ENCODE peak calls at places on chromosomes 4 and X, in five cellular contexts. One of them, this sample, is unnamed.

GRCh38 chr4:54784188-54784671 is 126.5 kb downstream of the KIT start:
- DNase-seq in mesenchymal stem cell: peak; percentile 77
- DNase-seq in IMR-90: peak; percentile 91
- DNase-seq in neuronal stem cell: no peak
- DNase-seq in H1: no peak
- DNase-seq in this sample: no peak

GRCh38 chr4:107818301-107818910 is 6.3 kb upstream of the SGMS2 start:
- DNase-seq in mesenchymal stem cell: no peak
- DNase-seq in neuronal stem cell: no peak
- DNase-seq in IMR-90: no peak
- DNase-seq in H1: no peak
- DNase-seq in this sample: no peak

GRCh38 chr4:87053802-87054767 is 119.3 kb downstream of the AFF1 start:
- DNase-seq in mesenchymal stem cell: no peak
- DNase-seq in neuronal stem cell: no peak
- DNase-seq in IMR-90: no peak
- DNase-seq in H1: no peak
- DNase-seq in this sample: no peak

GRCh38 chrX:26511621-26512363 is 295.8 kb downstream of the MAGEB5 start:
- DNase-seq in IMR-90: no peak
- DNase-seq in mesenchymal stem cell: no peak
- DNase-seq in H1: no peak
- DNase-seq in neuronal stem cell: no peak
- DNase-seq in this sample: no peak

GRCh38 chr4:38787693-38788092 is 4.9 kb upstream of the TLR10 start:
- DNase-seq in H1: no peak
- DNase-seq in mesenchymal stem cell: no peak
- DNase-seq in neuronal stem cell: no peak
- DNase-seq in IMR-90: no peak
- DNase-seq in this sample: no peak

GRCh38 chr4:67332627-67333026 is 212.7 kb downstream of the CENPC start:
- DNase-seq in neuronal stem cell: no peak
- DNase-seq in IMR-90: no peak
- DNase-seq in mesenchymal stem cell: peak; percentile 7
- DNase-seq in H1: no peak
- DNase-seq in this sample: peak; percentile 50

GRCh38 chr4:77959566-77960338 is 97.1 kb downstream of the MRPL1 start:
- DNase-seq in IMR-90: peak; percentile 57
- DNase-seq in neuronal stem cell: peak; percentile 44
- DNase-seq in mesenchymal stem cell: peak; percentile 56
- DNase-seq in H1: no peak
- DNase-seq in this sample: peak; percentile 70

GRCh38 chr4:15914736-15915135 is 23.8 kb downstream of the FGFBP1 start:
- DNase-seq in H1: no peak
- DNase-seq in mesenchymal stem cell: no peak
- DNase-seq in neuronal stem cell: no peak
- DNase-seq in IMR-90: no peak
- DNase-seq in this sample: no peak

GRCh38 chr4:177901786-177902185 is 459.5 kb upstream of the AGA start:
- DNase-seq in IMR-90: peak; percentile 64
- DNase-seq in mesenchymal stem cell: no peak
- DNase-seq in H1: no peak
- DNase-seq in neuronal stem cell: no peak
- DNase-seq in this sample: no peak

GRCh38 chr4:126223784-126224407 is 909.1 kb downstream of the FAT4 start:
- DNase-seq in IMR-90: peak; percentile 23
- DNase-seq in mesenchymal stem cell: peak; percentile 43
- DNase-seq in H1: no peak
- DNase-seq in neuronal stem cell: no peak
- DNase-seq in this sample: peak; percentile 28

GRCh38 chr4:31467781-31468180 is 747.6 kb downstream of the PCDH7 start:
- DNase-seq in mesenchymal stem cell: no peak
- DNase-seq in neuronal stem cell: no peak
- DNase-seq in IMR-90: no peak
- DNase-seq in H1: no peak
- DNase-seq in this sample: no peak

GRCh38 chr4:89757154-89757723 is 79.7 kb downstream of the SNCA start:
- DNase-seq in IMR-90: no peak
- DNase-seq in H1: no peak
- DNase-seq in mesenchymal stem cell: no peak
- DNase-seq in neuronal stem cell: no peak
- DNase-seq in this sample: no peak

GRCh38 chr4:182014989-182015388 is 228.2 kb upstream of the TENM3 start:
- DNase-seq in mesenchymal stem cell: no peak
- DNase-seq in IMR-90: no peak
- DNase-seq in H1: no peak
- DNase-seq in neuronal stem cell: no peak
- DNase-seq in this sample: no peak

GRCh38 chr4:36172650-36173049 is 71.7 kb downstream of the ARAP2 start:
- DNase-seq in mesenchymal stem cell: no peak
- DNase-seq in H1: no peak
- DNase-seq in IMR-90: no peak
- DNase-seq in neuronal stem cell: no peak
- DNase-seq in this sample: no peak

GRCh38 chr4:186819357-186820086 is 95.9 kb upstream of the FAT1 start:
- DNase-seq in mesenchymal stem cell: no peak
- DNase-seq in neuronal stem cell: no peak
- DNase-seq in H1: no peak
- DNase-seq in IMR-90: no peak
- DNase-seq in this sample: no peak

GRCh38 chrX:360496-361150 is 26.1 kb downstream of the PPP2R3B start:
- DNase-seq in H1: no peak
- DNase-seq in mesenchymal stem cell: no peak
- DNase-seq in IMR-90: no peak
- DNase-seq in neuronal stem cell: no peak
- DNase-seq in this sample: no peak

GRCh38 chrX:104854188-104854587 is 288.2 kb downstream of the IL1RAPL2 start:
- DNase-seq in IMR-90: no peak
- DNase-seq in H1: no peak
- DNase-seq in neuronal stem cell: no peak
- DNase-seq in mesenchymal stem cell: peak; percentile 29
- DNase-seq in this sample: no peak

DNA sequence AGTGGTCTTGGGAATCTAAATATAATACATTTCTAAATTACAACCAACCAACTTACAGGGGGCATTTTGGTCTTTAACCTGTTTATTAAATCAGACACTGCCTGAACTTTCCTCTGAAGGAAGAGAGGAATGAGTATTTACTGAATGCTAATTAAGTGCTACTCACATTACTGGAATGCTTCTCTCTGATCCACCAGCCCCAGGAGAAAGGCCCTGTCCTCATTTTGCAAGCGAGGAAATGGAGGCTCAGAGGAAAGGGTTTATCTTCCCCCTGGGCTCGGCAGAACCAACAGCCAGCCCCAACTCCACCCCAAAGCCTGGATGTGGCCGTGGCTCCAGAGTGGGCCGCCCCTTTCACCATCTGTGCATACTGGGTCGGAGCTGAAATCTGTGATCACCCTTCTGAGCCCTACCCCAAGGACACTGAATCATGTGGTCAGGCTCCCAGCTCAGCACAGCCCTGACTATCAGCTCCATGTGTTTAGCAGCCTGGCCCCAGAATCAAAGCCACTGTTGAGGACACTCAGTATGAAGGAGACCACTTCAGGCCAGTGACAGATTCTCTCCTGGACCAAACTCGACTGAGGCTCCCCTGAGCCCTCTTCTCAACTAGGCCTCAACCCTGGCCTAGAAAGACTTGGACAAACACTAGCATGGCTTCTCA is 56.7 kb upstream of the ENPP6 start:
- DNase-seq in mesenchymal stem cell: peak; percentile 10
- DNase-seq in neuronal stem cell: no peak
- DNase-seq in IMR-90: no peak
- DNase-seq in H1: no peak
- DNase-seq in this sample: peak; percentile 60
- H2BK15ac ChIP-seq in mesenchymal stem cell: no peak overlapping the region
- H2BK15ac ChIP-seq in neuronal stem cell: no peak overlapping the region
- H2BK15ac ChIP-seq in IMR-90: peak overlapping the region; percentile 3
- H2BK15ac ChIP-seq in H1: no peak overlapping the region
- H2BK15ac ChIP-seq in this sample: no peak overlapping the region

DNA sequence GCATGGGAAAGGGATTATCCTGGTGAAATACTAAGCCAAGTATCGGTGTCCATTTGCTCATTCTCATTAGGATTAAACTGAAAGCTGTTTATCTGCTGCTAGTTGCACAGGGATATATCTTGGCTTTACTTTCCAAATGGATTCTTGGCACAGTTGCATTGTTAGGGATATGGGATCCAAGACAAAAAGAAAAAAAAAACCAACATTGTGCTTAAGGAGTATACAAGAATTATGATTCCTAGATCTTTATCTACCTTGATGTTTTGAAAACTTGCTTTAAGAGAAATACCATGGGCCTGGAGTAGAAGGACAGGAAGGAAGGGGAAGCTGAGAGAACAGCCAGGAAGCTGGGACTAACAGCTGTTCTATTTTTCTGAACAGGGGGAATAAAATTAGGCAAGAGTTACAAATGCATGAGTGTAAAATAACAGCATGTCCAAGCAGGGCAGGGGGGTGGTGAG is 107.6 kb downstream of the ATXN3L start:
- DNase-seq in IMR-90: peak; percentile 13
- DNase-seq in neuronal stem cell: no peak
- DNase-seq in H1: no peak
- DNase-seq in mesenchymal stem cell: peak; percentile 5
- DNase-seq in this sample: no peak
- H2BK5ac ChIP-seq in IMR-90: no peak overlapping the region
- H2BK5ac ChIP-seq in neuronal stem cell: no peak overlapping the region
- H2BK5ac ChIP-seq in H1: no peak overlapping the region
- H2BK5ac ChIP-seq in mesenchymal stem cell: no peak overlapping the region
- H2BK5ac ChIP-seq in this sample: no peak overlapping the region

GRCh38 chr4:122826596-122827257 is at the start of gene FGF2:
- DNase-seq in H1: peak; percentile 84
- DNase-seq in neuronal stem cell: peak; percentile 78
- DNase-seq in mesenchymal stem cell: peak; percentile 69
- DNase-seq in IMR-90: peak; percentile 60
- DNase-seq in this sample: peak; percentile 70
- H2BK15ac ChIP-seq in H1: no peak within 1 kb of the TSS
- H2BK15ac ChIP-seq in neuronal stem cell: peak within 1 kb of the TSS; percentile 92
- H2BK15ac ChIP-seq in mesenchymal stem cell: peak within 1 kb of the TSS; percentile 98
- H2BK15ac ChIP-seq in IMR-90: peak within 1 kb of the TSS; percentile 83
- H2BK15ac ChIP-seq in this sample: peak within 1 kb of the TSS; percentile 13

GRCh38 chr4:41146716-41147506 is 67.4 kb downstream of the APBB2 start:
- DNase-seq in H1: no peak
- DNase-seq in neuronal stem cell: peak; percentile 72
- DNase-seq in mesenchymal stem cell: peak; percentile 39
- DNase-seq in IMR-90: peak; percentile 54
- DNase-seq in this sample: no peak
- H2BK5ac ChIP-seq in H1: peak overlapping the region; percentile 21
- H2BK5ac ChIP-seq in neuronal stem cell: peak overlapping the region; percentile 57
- H2BK5ac ChIP-seq in mesenchymal stem cell: peak overlapping the region; percentile 22
- H2BK5ac ChIP-seq in IMR-90: peak overlapping the region; percentile 65
- H2BK5ac ChIP-seq in this sample: no peak overlapping the region

GRCh38 chr4:184196730-184197355 is 20.8 kb downstream of the ENPP6 start:
- DNase-seq in H1: no peak
- DNase-seq in IMR-90: no peak
- DNase-seq in neuronal stem cell: no peak
- DNase-seq in mesenchymal stem cell: no peak
- DNase-seq in this sample: no peak
- H2BK15ac ChIP-seq in H1: no peak overlapping the region
- H2BK15ac ChIP-seq in IMR-90: no peak overlapping the region
- H2BK15ac ChIP-seq in neuronal stem cell: no peak overlapping the region
- H2BK15ac ChIP-seq in mesenchymal stem cell: no peak overlapping the region
- H2BK15ac ChIP-seq in this sample: no peak overlapping the region

DNA sequence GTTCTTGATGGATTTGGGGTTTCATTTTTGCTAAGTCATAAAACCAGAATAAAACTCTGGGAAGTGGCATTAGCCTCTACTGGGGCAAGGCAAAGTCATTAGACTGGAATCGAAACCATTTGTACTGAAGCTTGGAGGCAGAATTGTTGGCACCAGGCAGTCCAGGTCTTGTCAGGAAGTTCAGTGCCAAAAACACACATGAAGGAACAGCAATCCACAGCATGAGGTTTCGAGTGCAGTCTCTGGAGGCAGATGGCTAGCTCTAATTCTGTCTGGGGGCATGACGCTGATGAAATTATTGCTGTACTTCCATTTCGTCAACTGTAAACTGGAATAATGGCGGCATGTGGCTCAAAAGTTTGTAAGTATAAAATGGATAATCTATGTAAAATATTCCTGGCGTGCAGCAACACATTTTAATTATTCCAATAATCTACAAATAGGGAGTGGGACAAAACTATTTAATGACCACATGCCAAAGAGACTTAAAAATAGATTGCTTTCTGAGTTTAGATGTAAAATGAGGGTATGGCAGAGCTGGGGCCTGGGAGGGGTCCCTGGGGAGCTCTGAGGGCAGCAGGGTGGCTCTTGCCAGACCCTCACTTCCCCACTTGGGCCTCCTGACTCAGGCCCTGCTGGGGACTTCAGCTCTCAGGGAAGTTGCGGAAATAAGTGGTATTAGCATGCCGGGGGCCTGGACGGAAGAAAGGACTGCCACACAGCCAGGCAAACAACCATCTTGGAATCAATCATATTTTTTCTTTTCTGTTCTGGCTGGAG is 18.8 kb upstream of the CENPU start:
- DNase-seq in mesenchymal stem cell: no peak
- DNase-seq in IMR-90: no peak
- DNase-seq in neuronal stem cell: no peak
- DNase-seq in H1: no peak
- DNase-seq in this sample: no peak
- H2BK5ac ChIP-seq in mesenchymal stem cell: no peak overlapping the region
- H2BK5ac ChIP-seq in IMR-90: no peak overlapping the region
- H2BK5ac ChIP-seq in neuronal stem cell: no peak overlapping the region
- H2BK5ac ChIP-seq in H1: no peak overlapping the region
- H2BK5ac ChIP-seq in this sample: no peak overlapping the region

DNA sequence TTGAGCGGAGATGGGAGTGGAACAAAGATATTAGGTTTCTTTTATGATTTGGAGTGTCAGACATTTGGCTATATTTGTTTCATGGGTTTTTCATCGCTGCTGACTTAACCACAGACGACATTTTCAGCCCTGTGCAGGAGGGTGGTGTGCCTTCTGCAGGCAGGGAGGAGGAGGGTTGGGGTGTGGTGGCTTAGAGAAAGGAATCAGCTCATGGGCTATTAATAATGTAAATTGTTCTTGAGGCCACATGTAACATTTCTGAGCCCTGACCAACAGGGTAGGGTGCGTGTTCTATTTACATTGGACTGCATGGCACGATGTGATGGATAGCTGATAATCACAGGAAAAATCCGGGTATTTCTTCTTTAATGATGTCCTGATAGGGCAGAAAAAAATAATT is 67.6 kb downstream of the POLA1 start:
- DNase-seq in mesenchymal stem cell: no peak
- DNase-seq in neuronal stem cell: no peak
- DNase-seq in IMR-90: no peak
- DNase-seq in H1: no peak
- DNase-seq in this sample: no peak
- H2BK15ac ChIP-seq in mesenchymal stem cell: no peak overlapping the region
- H2BK15ac ChIP-seq in neuronal stem cell: no peak overlapping the region
- H2BK15ac ChIP-seq in IMR-90: no peak overlapping the region
- H2BK15ac ChIP-seq in H1: no peak overlapping the region
- H2BK15ac ChIP-seq in this sample: no peak overlapping the region

GRCh38 chr4:18021720-18022571 is at the start of gene LCORL:
- DNase-seq in mesenchymal stem cell: peak; percentile 99
- DNase-seq in H1: peak; percentile 87
- DNase-seq in IMR-90: peak; percentile 95
- DNase-seq in neuronal stem cell: peak; percentile 95
- DNase-seq in this sample: peak; percentile 99
- H2BK5ac ChIP-seq in mesenchymal stem cell: peak within 1 kb of the TSS; percentile 76
- H2BK5ac ChIP-seq in H1: peak within 1 kb of the TSS; percentile 20
- H2BK5ac ChIP-seq in IMR-90: peak within 1 kb of the TSS; percentile 59
- H2BK5ac ChIP-seq in neuronal stem cell: peak within 1 kb of the TSS; percentile 99
- H2BK5ac ChIP-seq in this sample: no peak within 1 kb of the TSS

This sample was measured in mesendoderm.